ENCODE peak calls at places on chromosomes 3 and 15, in five cellular contexts. S is Panc1, M is fibroblast of lung, U is SJSA1, Q is iPS DF 6.9. O is an unnamed sample. For H3K36me3, H3K4me1 and H3K27me3, the result is how much of the 10 kb centered on the place peaks cover.

GRCh38 chr3:105626739-105627138 is 242.1 kb downstream of the CBLB start:
- DNase-seq in S (no peak), M (no peak), U (no peak), Q (no peak), O (no peak)

GRCh38 chr3:31166249-31166885 is 271.9 kb upstream of the GADL1 start:
- DNase-seq in S (peak), M (peak), U (no peak), Q (no peak), O (no peak)

GRCh38 chr3:38119802-38120689 is 16.9 kb downstream of the ACAA1 start:
- DNase-seq in S (no peak), M (no peak), U (no peak), Q (no peak), O (no peak)

GRCh38 chr3:140768921-140769320 is 91.1 kb downstream of the TRIM42 start:
- DNase-seq in S (no peak), M (no peak), U (no peak), Q (no peak), O (no peak)

GRCh38 chr15:62035256-62035908 is 24.9 kb downstream of the VPS13C start:
- DNase-seq in S (no peak), M (peak), U (no peak), Q (no peak), O (no peak)

GRCh38 chr3:133973249-133973980 is 56.3 kb downstream of the SLCO2A1 start:
- DNase-seq in S (no peak), M (no peak), U (no peak), Q (no peak), O (no peak)

GRCh38 chr15:52206446-52206845 is 15.3 kb upstream of the GNB5 start:
- DNase-seq in S (no peak), M (no peak), U (no peak), Q (no peak), O (no peak)

GRCh38 chr3:170470063-170471006 is 51.7 kb downstream of the CLDN11 start:
- DNase-seq in S (no peak), M (peak), U (no peak), Q (no peak), O (no peak)

GRCh38 chr3:50341537-50341936 is 901 bp upstream of the RASSF1 start:
- DNase-seq in S (no peak), M (no peak), U (no peak), Q (no peak), O (peak)

GRCh38 chr3:49785565-49786356 is 581 bp downstream of the IP6K1 start:
- DNase-seq in S (no peak), M (peak), U (no peak), Q (no peak), O (no peak)

GRCh38 chr3:155807823-155808222 is 1.7 kb upstream of the C3orf33 start:
- DNase-seq in S (no peak), M (no peak), U (no peak), Q (no peak), O (no peak)

GRCh38 chr15:57403532-57403931 is 27.2 kb downstream of the CGNL1 start:
- DNase-seq in S (no peak), M (peak), U (no peak), Q (no peak), O (no peak)

GRCh38 chr3:157257101-157257500 is 97.2 kb upstream of the CCNL1 start:
- DNase-seq in S (no peak), M (peak), U (no peak), Q (no peak), O (no peak)

GRCh38 chr3:148318240-148318639 is 379.5 kb upstream of the AGTR1 start:
- DNase-seq in S (no peak), M (peak), U (no peak), Q (no peak), O (no peak)

GRCh38 chr15:70892912-70893560 is 410 bp downstream of the LRRC49 start:
- DNase-seq in S (no peak), M (peak), U (no peak), Q (no peak), O (no peak)

GRCh38 chr3:133926736-133927542 is 31.3 kb upstream of the RAB6B start:
- DNase-seq in S (no peak), M (no peak), U (peak), Q (no peak), O (no peak)

DNA sequence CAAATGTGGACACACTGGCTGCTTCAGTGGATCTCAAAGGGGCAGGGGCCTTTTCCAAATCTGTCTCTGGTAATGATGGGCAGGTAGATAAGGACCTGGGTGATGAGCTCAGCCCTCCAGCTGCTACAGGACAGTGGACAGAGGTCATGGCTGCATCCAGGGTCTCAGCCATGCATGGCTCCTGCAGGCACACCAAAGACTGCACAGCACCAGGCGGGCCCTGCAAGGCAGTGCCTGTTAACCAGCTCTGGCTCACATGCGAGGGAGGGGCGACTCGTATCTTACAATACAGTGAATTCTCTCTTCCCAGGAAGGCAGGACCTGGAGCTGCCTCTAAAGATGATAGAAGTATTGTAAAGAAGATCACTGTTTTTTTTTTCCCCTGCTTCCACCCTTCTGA is 58.7 kb downstream of the OXNAD1 start:
- DNase-seq in S (no peak), M (no peak), U (no peak), Q (no peak), O (no peak)
- H3K36me3 ChIP-seq in S (under half), M (under half), U (under half), Q (under half), O (half or more)

GRCh38 chr15:49301562-49301961 is 121.5 kb upstream of the FGF7 start:
- DNase-seq in S (no peak), M (peak), U (no peak), Q (no peak), O (no peak)
- H3K4me1 ChIP-seq in S (under half), M (under half), U (under half), Q (under half), O (under half)

DNA sequence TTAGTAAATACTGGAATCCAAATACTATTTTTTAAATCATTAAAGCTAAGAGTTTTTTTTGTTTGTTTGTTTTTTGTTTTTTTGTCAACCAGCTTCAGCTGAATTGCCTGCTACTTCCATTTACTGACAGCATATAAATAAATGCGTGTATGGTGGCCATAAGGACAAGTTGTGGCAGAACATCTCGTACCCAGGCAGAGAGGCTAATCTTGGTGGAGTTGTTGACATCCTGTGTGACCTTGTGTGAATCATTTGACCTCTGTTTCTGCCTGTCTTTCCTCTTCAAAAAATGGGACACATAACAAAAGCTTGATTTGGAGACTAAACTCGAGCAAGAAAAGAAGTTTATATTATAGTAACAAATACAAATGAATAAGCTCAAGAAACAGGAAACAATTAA is 734.2 kb downstream of the MCTP2 start:
- DNase-seq in S (no peak), M (peak), U (no peak), Q (no peak), O (no peak)
- H3K27me3 ChIP-seq in S (under half), M (under half), U (under half), Q (under half), O (under half)

GRCh38 chr3:177978948-177979347 is 557.3 kb upstream of the KCNMB2 start:
- DNase-seq in S (no peak), M (peak), U (no peak), Q (no peak), O (no peak)
- H3K36me3 ChIP-seq in S (under half), M (under half), U (under half), Q (under half), O (under half)

GRCh38 chr3:11610700-11611099 is 33.0 kb downstream of the VGLL4 start:
- DNase-seq in S (no peak), M (no peak), U (no peak), Q (no peak), O (no peak)
- H3K4me1 ChIP-seq in S (half or more), M (under half), U (half or more), Q (under half), O (under half)

DNA sequence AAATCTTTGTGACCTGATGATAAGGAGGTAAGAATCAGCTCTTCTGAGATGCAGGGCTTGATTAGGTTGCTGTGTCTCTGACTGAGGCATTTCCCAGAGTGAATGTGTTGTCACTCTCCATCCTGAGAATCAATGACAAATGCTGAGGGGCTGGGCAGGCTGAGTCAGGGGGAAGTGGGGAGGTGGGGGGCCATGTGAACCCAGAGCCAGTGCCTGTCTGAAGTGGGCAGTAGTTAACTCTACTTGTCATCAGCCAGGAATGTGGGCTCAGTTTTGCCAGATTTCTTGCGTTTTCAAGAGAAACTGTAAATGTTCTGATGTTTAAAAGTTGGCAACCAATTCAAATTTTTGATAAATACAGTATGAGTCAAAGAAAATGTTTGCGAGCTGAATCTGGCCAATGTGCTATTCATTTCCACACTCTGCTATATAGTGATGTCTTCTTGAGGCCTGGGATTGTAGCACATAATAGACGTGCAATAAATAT is 3.1 kb upstream of the BNC1 start:
- DNase-seq in S (no peak), M (peak), U (peak), Q (no peak), O (no peak)
- H3K27me3 ChIP-seq in S (under half), M (under half), U (under half), Q (under half), O (under half)

GRCh38 chr3:42721690-42722089 is 19.1 kb upstream of the HHATL start:
- DNase-seq in S (no peak), M (no peak), U (no peak), Q (no peak), O (no peak)
- H3K36me3 ChIP-seq in S (under half), M (under half), U (under half), Q (under half), O (under half)